ENCODE peak calls at places on chromosomes 11 and 22, in ten cellular contexts. B, W, F, M, V, R, E, S, D and J are unnamed samples.

GRCh38 chr11:70675697-70676374 is 277.5 kb downstream of the CTTN start:
- DNase-seq in B (no peak), W (no peak), F (no peak), M (no peak), V (no peak), R (no peak), E (no peak), S (no peak), D (no peak), J (no peak)

GRCh38 chr11:12472401-12473065 is 95.2 kb downstream of the PARVA start:
- DNase-seq in B (peak), W (no peak), F (no peak), M (no peak), V (no peak), R (no peak), E (no peak), S (no peak), D (no peak), J (no peak)

GRCh38 chr11:3989891-3990290 is 104.7 kb upstream of the RRM1 start:
- DNase-seq in B (no peak), W (no peak), F (no peak), M (no peak), V (no peak), R (no peak), E (no peak), S (no peak), D (no peak), J (no peak)

GRCh38 chr22:40533712-40534378 is 102.7 kb downstream of the MRTFA start:
- DNase-seq in B (peak), W (no peak), F (peak), M (peak), V (peak), R (peak), E (no peak), S (peak), D (no peak), J (peak)

GRCh38 chr11:115958089-115959000 is 454.1 kb upstream of the CADM1 start:
- DNase-seq in B (no peak), W (no peak), F (no peak), M (no peak), V (no peak), R (no peak), E (no peak), S (no peak), D (no peak), J (no peak)

GRCh38 chr22:17140826-17141771 is 18.0 kb downstream of the HDHD5 start:
- DNase-seq in B (no peak), W (no peak), F (no peak), M (no peak), V (no peak), R (no peak), E (no peak), S (no peak), D (no peak), J (no peak)

GRCh38 chr11:15968461-15969130 is 387.8 kb downstream of the SOX6 start:
- DNase-seq in B (no peak), W (no peak), F (no peak), M (no peak), V (peak), R (no peak), E (no peak), S (no peak), D (no peak), J (peak)

GRCh38 chr11:107018902-107019493 is 722 bp upstream of the GUCY1A2 start:
- DNase-seq in B (peak), W (peak), F (peak), M (peak), V (peak), R (peak), E (peak), S (no peak), D (no peak), J (peak)

GRCh38 chr22:32348031-32348611 is 9.5 kb upstream of the RFPL3 start:
- DNase-seq in B (no peak), W (no peak), F (no peak), M (no peak), V (no peak), R (no peak), E (no peak), S (no peak), D (no peak), J (no peak)

GRCh38 chr11:78570031-78570430 is 4.6 kb downstream of the NARS2 start:
- DNase-seq in B (no peak), W (no peak), F (peak), M (no peak), V (no peak), R (no peak), E (no peak), S (no peak), D (no peak), J (no peak)

GRCh38 chr11:64745523-64746328 is 1.8 kb upstream of the RASGRP2 start:
- DNase-seq in B (peak), W (no peak), F (no peak), M (peak), V (peak), R (peak), E (peak), S (peak), D (no peak), J (no peak)

GRCh38 chr11:3203221-3204043 is 15.2 kb downstream of the MRGPRG start:
- DNase-seq in B (peak), W (peak), F (no peak), M (no peak), V (peak), R (no peak), E (no peak), S (no peak), D (no peak), J (peak)

GRCh38 chr11:36817336-36817965 is 219.4 kb upstream of the RAG2 start:
- DNase-seq in B (no peak), W (no peak), F (peak), M (no peak), V (no peak), R (peak), E (no peak), S (no peak), D (no peak), J (peak)

GRCh38 chr11:33248416-33248957 is 8.7 kb upstream of the HIPK3 start:
- DNase-seq in B (peak), W (no peak), F (peak), M (no peak), V (peak), R (peak), E (no peak), S (no peak), D (no peak), J (peak)

GRCh38 chr22:37218771-37219411 is 6.6 kb upstream of the SSTR3 start:
- DNase-seq in B (no peak), W (no peak), F (no peak), M (no peak), V (no peak), R (no peak), E (no peak), S (peak), D (no peak), J (no peak)

GRCh38 chr22:45290410-45290936 is 5.7 kb downstream of the UPK3A start:
- DNase-seq in B (peak), W (no peak), F (peak), M (no peak), V (peak), R (peak), E (no peak), S (no peak), D (peak), J (peak)

GRCh38 chr11:72328366-72329224 is 84.6 kb upstream of the PHOX2A start:
- DNase-seq in B (peak), W (no peak), F (peak), M (no peak), V (peak), R (no peak), E (no peak), S (no peak), D (no peak), J (no peak)

GRCh38 chr11:44829838-44830237 is 103.1 kb downstream of the TSPAN18 start:
- DNase-seq in B (no peak), W (no peak), F (no peak), M (no peak), V (no peak), R (no peak), E (no peak), S (no peak), D (no peak), J (no peak)

GRCh38 chr11:69178819-69179482 is 23.2 kb downstream of the SMIM38 start:
- DNase-seq in B (no peak), W (no peak), F (no peak), M (no peak), V (no peak), R (no peak), E (no peak), S (no peak), D (no peak), J (no peak)

GRCh38 chr22:36256474-36256873 is 3.5 kb downstream of the APOL1 start:
- DNase-seq in B (no peak), W (no peak), F (no peak), M (no peak), V (no peak), R (no peak), E (no peak), S (no peak), D (no peak), J (no peak)

GRCh38 chr11:35211952-35212351 is 73.0 kb downstream of the CD44 start:
- DNase-seq in B (no peak), W (no peak), F (no peak), M (no peak), V (no peak), R (no peak), E (no peak), S (no peak), D (no peak), J (no peak)

GRCh38 chr22:31185056-31185455 is 25.1 kb downstream of the RNF185 start:
- DNase-seq in B (no peak), W (no peak), F (no peak), M (no peak), V (peak), R (no peak), E (no peak), S (no peak), D (no peak), J (no peak)

GRCh38 chr11:120807414-120808150 is 216.3 kb upstream of the TBCEL start:
- DNase-seq in B (peak), W (peak), F (peak), M (peak), V (peak), R (peak), E (no peak), S (no peak), D (peak), J (peak)

GRCh38 chr22:25782831-25783230 is 40.8 kb downstream of the MYO18B start:
- DNase-seq in B (no peak), W (no peak), F (no peak), M (no peak), V (no peak), R (no peak), E (no peak), S (no peak), D (no peak), J (no peak)

GRCh38 chr11:66976048-66976467 is 954 bp downstream of the C11orf86 start:
- DNase-seq in B (no peak), W (peak), F (no peak), M (no peak), V (peak), R (peak), E (no peak), S (no peak), D (no peak), J (no peak)

GRCh38 chr11:119907934-119908760 is 179.1 kb upstream of the NECTIN1 start:
- DNase-seq in B (no peak), W (no peak), F (no peak), M (no peak), V (no peak), R (no peak), E (no peak), S (no peak), D (no peak), J (no peak)

GRCh38 chr11:70544774-70545625 is 146.7 kb downstream of the CTTN start:
- DNase-seq in B (peak), W (no peak), F (peak), M (no peak), V (no peak), R (no peak), E (peak), S (no peak), D (no peak), J (no peak)

GRCh38 chr11:118870396-118871343 is 13.0 kb upstream of the CXCR5 start:
- DNase-seq in B (peak), W (no peak), F (peak), M (no peak), V (peak), R (no peak), E (peak), S (peak), D (no peak), J (no peak)

GRCh38 chr11:106917973-106918372 is 100.3 kb downstream of the GUCY1A2 start:
- DNase-seq in B (no peak), W (peak), F (no peak), M (no peak), V (peak), R (peak), E (no peak), S (no peak), D (no peak), J (no peak)

GRCh38 chr11:112780351-112781043 is 180.7 kb upstream of the NCAM1 start:
- DNase-seq in B (peak), W (no peak), F (no peak), M (no peak), V (no peak), R (no peak), E (no peak), S (no peak), D (no peak), J (peak)

GRCh38 chr22:49955581-49956417 is 4.8 kb upstream of the PIM3 start:
- DNase-seq in B (no peak), W (no peak), F (no peak), M (no peak), V (no peak), R (no peak), E (no peak), S (no peak), D (no peak), J (no peak)

GRCh38 chr11:1625541-1625940 is 3.6 kb upstream of the KRTAP5-4 start:
- DNase-seq in B (no peak), W (no peak), F (no peak), M (no peak), V (no peak), R (no peak), E (no peak), S (no peak), D (no peak), J (no peak)

GRCh38 chr22:25475554-25476022 is 88.9 kb upstream of the GRK3 start:
- DNase-seq in B (peak), W (no peak), F (peak), M (no peak), V (peak), R (peak), E (no peak), S (no peak), D (peak), J (no peak)

GRCh38 chr22:23743303-23743705 is 7.6 kb downstream of the ZNF70 start:
- DNase-seq in B (no peak), W (no peak), F (no peak), M (no peak), V (peak), R (no peak), E (no peak), S (no peak), D (no peak), J (no peak)